ENCODE peak calls at places on chromosomes 2 and 18, in four cellular contexts. Z is cardiac fibroblast, C is psoas muscle, B is fibroblast of the aortic adventitia. G is an unnamed sample.

GRCh38 chr2:101802329-101802728 is 104.8 kb downstream of the MAP4K4 start:
- DNase-seq in Z (no peak), C (no peak), B (peak; percentile 22), G (no peak)

GRCh38 chr2:32711219-32711618 is 83.4 kb downstream of the TTC27 start:
- DNase-seq in Z (peak; percentile 90), C (no peak), B (peak; percentile 95), G (no peak)

GRCh38 chr2:153497938-153498629 is 19.5 kb upstream of the RPRM start:
- DNase-seq in Z (no peak), C (no peak), B (no peak), G (no peak)

GRCh38 chr2:233480490-233481202 is 85.9 kb downstream of the USP40 start:
- DNase-seq in Z (peak; percentile 24), C (peak; percentile 93), B (no peak), G (no peak)

GRCh38 chr18:65994294-65994693 is 243.5 kb downstream of the CDH7 start:
- DNase-seq in Z (no peak), C (no peak), B (no peak), G (no peak)

GRCh38 chr2:101150306-101151140 is 659 bp downstream of the TBC1D8 start:
- DNase-seq in Z (no peak), C (peak; percentile 69), B (no peak), G (peak; percentile 61)

GRCh38 chr2:107255744-107256143 is 369.8 kb upstream of the ST6GAL2 start:
- DNase-seq in Z (no peak), C (no peak), B (no peak), G (no peak)

GRCh38 chr2:151357359-151357758 is at the start of gene TNFAIP6:
- DNase-seq in Z (peak; percentile 97), C (no peak), B (peak; percentile 98), G (no peak)

GRCh38 chr18:48796491-48797205 is 154.1 kb downstream of the SMAD7 start:
- DNase-seq in Z (no peak), C (peak; percentile 23), B (no peak), G (no peak)

GRCh38 chr18:13382990-13383821 is 164.6 kb downstream of the LDLRAD4 start:
- DNase-seq in Z (no peak), C (no peak), B (no peak), G (no peak)

GRCh38 chr2:37555457-37555856 is 116.0 kb downstream of the CDC42EP3 start:
- DNase-seq in Z (no peak), C (no peak), B (no peak), G (no peak)

GRCh38 chr2:8252997-8253694 is 428.7 kb upstream of the ID2 start:
- DNase-seq in Z (no peak), C (no peak), B (no peak), G (no peak)

GRCh38 chr18:21191596-21192307 is 50.3 kb upstream of the GREB1L start:
- DNase-seq in Z (peak; percentile 66), C (peak; percentile 59), B (peak; percentile 59), G (no peak)

GRCh38 chr2:43127208-43127940 is 99.0 kb downstream of the ZFP36L2 start:
- DNase-seq in Z (peak; percentile 64), C (peak; percentile 90), B (peak; percentile 40), G (peak; percentile 51)

GRCh38 chr2:217846321-217846743 is 156.5 kb downstream of the TNS1 start:
- DNase-seq in Z (no peak), C (peak; percentile 92), B (no peak), G (no peak)

GRCh38 chr2:132731431-132731830 is 61.4 kb upstream of the LYPD1 start:
- DNase-seq in Z (no peak), C (no peak), B (no peak), G (no peak)

GRCh38 chr2:199940373-199940772 is 14.9 kb downstream of the TYW5 start:
- DNase-seq in Z (peak; percentile 34), C (no peak), B (peak; percentile 27), G (no peak)

GRCh38 chr2:112187046-112187715 is 49.0 kb downstream of the FBLN7 start:
- DNase-seq in Z (no peak), C (no peak), B (no peak), G (no peak)

GRCh38 chr2:81650048-81650971 is 1345.8 kb upstream of the LRRTM1 start:
- DNase-seq in Z (no peak), C (no peak), B (no peak), G (no peak)

GRCh38 chr18:39842042-39842791 is 2112.8 kb upstream of the PIK3C3 start:
- DNase-seq in Z (no peak), C (no peak), B (no peak), G (no peak)

GRCh38 chr18:46435031-46435430 is 222.0 kb downstream of the LOXHD1 start:
- DNase-seq in Z (no peak), C (no peak), B (no peak), G (no peak)

GRCh38 chr2:230643576-230644291 is 68.9 kb upstream of the CAB39 start:
- DNase-seq in Z (peak; percentile 7), C (no peak), B (no peak), G (no peak)

GRCh38 chr2:191677091-191677645 is 768 bp upstream of the NABP1 start:
- DNase-seq in Z (peak; percentile 94), C (no peak), B (peak; percentile 91), G (no peak)

GRCh38 chr2:71933467-71934319 is 214.0 kb downstream of the CYP26B1 start:
- DNase-seq in Z (peak; percentile 69), C (no peak), B (peak; percentile 66), G (no peak)
- TF ChIP-seq CTCF in Z (peak; percentile 45), C (peak; percentile 5), B (peak; percentile 46), G (no peak)

GRCh38 chr2:231674587-231675334 is 33.6 kb upstream of the PTMA start:
- DNase-seq in Z (peak; percentile 62), C (peak; percentile 87), B (peak; percentile 57), G (peak; percentile 81)

GRCh38 chr2:231670892-231671616 is 37.3 kb upstream of the PTMA start:
- DNase-seq in Z (no peak), C (no peak), B (no peak), G (peak; percentile 37)

GRCh38 chr2:231673348-231673770 is 35.0 kb upstream of the PTMA start:
- DNase-seq in Z (peak; percentile 41), C (peak; percentile 78), B (no peak), G (peak; percentile 76)

GRCh38 chr2:231671617-231672350 is 36.5 kb upstream of the PTMA start:
- DNase-seq in Z (no peak), C (no peak), B (no peak), G (no peak)

DNA sequence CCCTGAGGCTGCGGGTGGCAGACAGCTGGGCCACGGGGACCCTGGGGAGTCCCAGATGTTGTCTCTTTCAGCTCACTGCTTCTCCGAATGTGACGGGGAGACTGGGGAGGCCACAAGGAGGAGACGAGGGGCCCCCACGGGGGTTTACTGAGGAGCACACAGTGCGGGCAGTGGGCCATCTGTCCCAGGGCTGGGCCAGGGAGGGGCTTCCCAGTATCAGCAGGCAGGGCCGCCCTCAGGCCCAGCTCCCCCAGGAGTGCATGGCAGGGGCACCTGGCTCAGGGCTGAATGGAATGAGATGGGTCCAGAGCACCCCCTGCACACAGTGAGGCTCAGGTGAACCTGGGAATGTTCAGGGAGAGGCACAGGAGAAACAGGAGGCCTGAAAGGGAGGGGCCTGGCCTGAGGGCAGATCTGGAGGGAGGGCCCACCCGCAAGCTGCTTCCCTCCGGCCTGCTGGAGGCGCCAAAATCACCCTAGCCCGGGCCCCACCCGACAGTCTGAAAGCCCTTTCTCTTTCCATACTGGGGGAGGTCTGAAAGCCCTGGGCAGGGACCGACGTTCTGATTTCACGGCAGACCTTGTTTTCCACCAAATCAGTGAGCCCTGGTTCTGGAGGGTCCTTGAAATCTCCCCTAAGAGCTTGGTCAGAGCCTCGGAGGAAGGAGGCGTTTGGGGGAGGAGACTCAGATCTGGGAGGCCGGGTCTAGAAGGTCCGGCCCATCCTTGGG is 35.5 kb upstream of the PTMA start:
- DNase-seq in Z (peak; percentile 63), C (no peak), B (no peak), G (peak; percentile 71)
- TF ChIP-seq CTCF in Z (peak; percentile 24), C (no peak), B (peak; percentile 31), G (no peak)

GRCh38 chr2:26229595-26229994 is 14.8 kb downstream of the HADHA start:
- DNase-seq in Z (no peak), C (no peak), B (no peak), G (no peak)

GRCh38 chr2:26238301-26238958 is 6.0 kb downstream of the HADHA start:
- DNase-seq in Z (peak; percentile 57), C (no peak), B (peak; percentile 15), G (no peak)

GRCh38 chr2:26237868-26238267 is 6.6 kb downstream of the HADHA start:
- DNase-seq in Z (no peak), C (no peak), B (no peak), G (no peak)

GRCh38 chr2:26230806-26231205 is 13.6 kb downstream of the HADHA start:
- DNase-seq in Z (no peak), C (no peak), B (no peak), G (no peak)

GRCh38 chr2:26235089-26235488 is 9.3 kb downstream of the HADHA start:
- DNase-seq in Z (peak; percentile 18), C (no peak), B (no peak), G (no peak)
- TF ChIP-seq CTCF in Z (no peak), C (peak; percentile 37), B (no peak), G (peak; percentile 28)

DNA sequence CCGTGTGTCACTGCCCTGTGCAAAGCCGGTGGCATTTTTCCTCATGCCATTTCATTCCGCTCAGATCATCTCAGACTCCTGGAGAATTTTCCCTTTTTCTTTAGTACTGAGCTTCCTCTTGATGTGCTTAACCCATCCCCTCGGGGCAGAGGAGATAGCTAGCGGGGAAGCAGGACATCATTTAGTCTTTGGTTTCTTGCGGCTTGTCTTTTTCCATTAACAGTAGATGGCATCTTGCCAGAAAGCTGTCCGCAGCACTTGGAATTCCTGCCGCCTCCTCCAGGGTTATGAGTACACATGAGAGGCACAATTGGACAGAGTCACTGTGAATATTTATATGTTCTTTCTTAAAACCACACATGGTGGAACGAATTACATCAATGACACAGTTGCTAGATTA is 226.6 kb downstream of the ALPK2 start:
- DNase-seq in Z (peak; percentile 74), C (no peak), B (peak; percentile 17), G (no peak)
- TF ChIP-seq CTCF in Z (no peak), C (no peak), B (no peak), G (no peak)

DNA sequence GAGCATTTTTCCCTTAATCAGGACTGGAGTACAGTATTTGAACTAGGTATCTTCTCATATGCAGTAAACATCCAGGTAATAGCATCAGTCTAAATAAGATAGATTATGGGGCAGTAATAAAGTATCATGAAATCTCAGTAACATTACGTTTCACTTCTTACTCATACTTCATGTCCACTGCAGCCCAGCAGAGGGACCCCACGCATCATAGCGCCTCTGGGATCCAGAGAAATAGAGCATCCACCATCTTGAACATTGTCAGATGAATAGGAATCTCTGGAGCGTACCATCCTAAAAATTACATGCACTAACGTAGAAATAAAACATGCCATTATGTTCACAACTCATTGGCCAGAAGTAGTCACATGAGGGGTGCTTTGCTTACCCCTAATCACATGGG is 499.0 kb downstream of the CPS1 start:
- DNase-seq in Z (peak; percentile 7), C (no peak), B (peak; percentile 26), G (no peak)
- TF ChIP-seq CTCF in Z (peak; percentile 45), C (no peak), B (peak; percentile 55), G (no peak)

GRCh38 chr2:216151313-216152030 is 42.3 kb downstream of the XRCC5 start:
- DNase-seq in Z (no peak), C (no peak), B (peak; percentile 16), G (no peak)
- TF ChIP-seq CTCF in Z (no peak), C (no peak), B (no peak), G (no peak)